ENCODE peak calls at places on chromosomes 5 and 9, in six cellular contexts. One of them, this sample, is unnamed.

GRCh38 chr9:125506045-125506444 is 201.0 kb downstream of the MAPKAP1 start:
- DNase-seq in H9: no peak
- DNase-seq in neuronal stem cell: no peak
- DNase-seq in IMR-90: no peak
- DNase-seq in mesenchymal stem cell: peak; percentile 78
- DNase-seq in H1: no peak
- DNase-seq in this sample: no peak

GRCh38 chr9:37840560-37841194 is 40.1 kb downstream of the DCAF10 start:
- DNase-seq in H9: no peak
- DNase-seq in neuronal stem cell: no peak
- DNase-seq in IMR-90: peak; percentile 88
- DNase-seq in mesenchymal stem cell: peak; percentile 75
- DNase-seq in H1: no peak
- DNase-seq in this sample: peak; percentile 50

GRCh38 chr5:84085387-84086041 is 299.2 kb downstream of the EDIL3 start:
- DNase-seq in H9: no peak
- DNase-seq in neuronal stem cell: no peak
- DNase-seq in IMR-90: no peak
- DNase-seq in mesenchymal stem cell: no peak
- DNase-seq in H1: no peak
- DNase-seq in this sample: no peak

GRCh38 chr5:22710660-22711059 is 142.5 kb downstream of the CDH12 start:
- DNase-seq in H9: no peak
- DNase-seq in neuronal stem cell: no peak
- DNase-seq in IMR-90: no peak
- DNase-seq in mesenchymal stem cell: no peak
- DNase-seq in H1: no peak
- DNase-seq in this sample: no peak

GRCh38 chr5:56126487-56127179 is 106.5 kb downstream of the ANKRD55 start:
- DNase-seq in H9: no peak
- DNase-seq in neuronal stem cell: no peak
- DNase-seq in IMR-90: peak; percentile 86
- DNase-seq in mesenchymal stem cell: no peak
- DNase-seq in H1: no peak
- DNase-seq in this sample: no peak

GRCh38 chr9:32738501-32739172 is 44.7 kb upstream of the TMEM215 start:
- DNase-seq in H9: no peak
- DNase-seq in neuronal stem cell: no peak
- DNase-seq in IMR-90: no peak
- DNase-seq in mesenchymal stem cell: no peak
- DNase-seq in H1: no peak
- DNase-seq in this sample: peak; percentile 48

GRCh38 chr5:7592910-7593309 is 197.0 kb downstream of the ADCY2 start:
- DNase-seq in H9: no peak
- DNase-seq in neuronal stem cell: no peak
- DNase-seq in IMR-90: no peak
- DNase-seq in mesenchymal stem cell: no peak
- DNase-seq in H1: peak; percentile 58
- DNase-seq in this sample: peak; percentile 44

GRCh38 chr5:93964421-93964820 is 223.0 kb upstream of the POU5F2 start:
- DNase-seq in H9: no peak
- DNase-seq in neuronal stem cell: no peak
- DNase-seq in IMR-90: no peak
- DNase-seq in mesenchymal stem cell: no peak
- DNase-seq in H1: no peak
- DNase-seq in this sample: no peak

GRCh38 chr5:60365001-60365400 is 335.0 kb downstream of the DEPDC1B start:
- DNase-seq in H9: no peak
- DNase-seq in neuronal stem cell: no peak
- DNase-seq in IMR-90: no peak
- DNase-seq in mesenchymal stem cell: no peak
- DNase-seq in H1: no peak
- DNase-seq in this sample: peak; percentile 16

GRCh38 chr5:146340260-146341081 is 1.8 kb downstream of the POU4F3 start:
- DNase-seq in H9: peak; percentile 78
- DNase-seq in neuronal stem cell: peak; percentile 81
- DNase-seq in IMR-90: peak; percentile 60
- DNase-seq in mesenchymal stem cell: peak; percentile 68
- DNase-seq in H1: peak; percentile 86
- DNase-seq in this sample: peak; percentile 56

GRCh38 chr5:149860801-149861322 is 83.7 kb downstream of the PDE6A start:
- DNase-seq in H9: no peak
- DNase-seq in neuronal stem cell: no peak
- DNase-seq in IMR-90: no peak
- DNase-seq in mesenchymal stem cell: no peak
- DNase-seq in H1: no peak
- DNase-seq in this sample: no peak

GRCh38 chr9:136403538-136403914 is 3.6 kb upstream of the SNAPC4 start:
- DNase-seq in H9: no peak
- DNase-seq in neuronal stem cell: no peak
- DNase-seq in IMR-90: no peak
- DNase-seq in mesenchymal stem cell: no peak
- DNase-seq in H1: no peak
- DNase-seq in this sample: no peak

GRCh38 chr5:98872679-98873078 is 56.1 kb downstream of the CHD1 start:
- DNase-seq in H9: no peak
- DNase-seq in neuronal stem cell: no peak
- DNase-seq in IMR-90: peak; percentile 37
- DNase-seq in mesenchymal stem cell: peak; percentile 47
- DNase-seq in H1: no peak
- DNase-seq in this sample: no peak

GRCh38 chr9:99039388-99040182 is 65.3 kb upstream of the TGFBR1 start:
- DNase-seq in H9: no peak
- DNase-seq in neuronal stem cell: no peak
- DNase-seq in IMR-90: peak; percentile 51
- DNase-seq in mesenchymal stem cell: peak; percentile 31
- DNase-seq in H1: no peak
- DNase-seq in this sample: no peak

GRCh38 chr5:98927242-98927987 is 1.4 kb downstream of the CHD1 start:
- DNase-seq in H9: no peak
- DNase-seq in neuronal stem cell: peak; percentile 21
- DNase-seq in IMR-90: peak; percentile 77
- DNase-seq in mesenchymal stem cell: peak; percentile 81
- DNase-seq in H1: no peak
- DNase-seq in this sample: peak; percentile 31

GRCh38 chr5:92552206-92553160 is 1028.5 kb downstream of the NR2F1-AS1 start:
- DNase-seq in H9: no peak
- DNase-seq in neuronal stem cell: no peak
- DNase-seq in IMR-90: peak; percentile 99
- DNase-seq in mesenchymal stem cell: peak; percentile 99
- DNase-seq in H1: no peak
- DNase-seq in this sample: no peak

GRCh38 chr5:72519191-72519590 is 12.0 kb upstream of the ZNF366 start:
- DNase-seq in H9: no peak
- DNase-seq in neuronal stem cell: no peak
- DNase-seq in IMR-90: no peak
- DNase-seq in mesenchymal stem cell: no peak
- DNase-seq in H1: no peak
- DNase-seq in this sample: no peak

GRCh38 chr5:82096249-82096648 is 124.4 kb downstream of the ATG10 start:
- DNase-seq in H9: no peak
- DNase-seq in neuronal stem cell: no peak
- DNase-seq in IMR-90: no peak
- DNase-seq in mesenchymal stem cell: no peak
- DNase-seq in H1: no peak
- DNase-seq in this sample: no peak

GRCh38 chr5:82104872-82105271 is 133.0 kb downstream of the ATG10 start:
- DNase-seq in H9: no peak
- DNase-seq in neuronal stem cell: no peak
- DNase-seq in IMR-90: no peak
- DNase-seq in mesenchymal stem cell: no peak
- DNase-seq in H1: no peak
- DNase-seq in this sample: no peak

GRCh38 chr5:82106207-82106606 is 134.4 kb downstream of the ATG10 start:
- DNase-seq in H9: no peak
- DNase-seq in neuronal stem cell: no peak
- DNase-seq in IMR-90: peak; percentile 32
- DNase-seq in mesenchymal stem cell: peak; percentile 40
- DNase-seq in H1: no peak
- DNase-seq in this sample: peak; percentile 27

GRCh38 chr5:82105457-82105856 is 133.6 kb downstream of the ATG10 start:
- DNase-seq in H9: no peak
- DNase-seq in neuronal stem cell: no peak
- DNase-seq in IMR-90: peak; percentile 20
- DNase-seq in mesenchymal stem cell: peak; percentile 29
- DNase-seq in H1: no peak
- DNase-seq in this sample: no peak

DNA sequence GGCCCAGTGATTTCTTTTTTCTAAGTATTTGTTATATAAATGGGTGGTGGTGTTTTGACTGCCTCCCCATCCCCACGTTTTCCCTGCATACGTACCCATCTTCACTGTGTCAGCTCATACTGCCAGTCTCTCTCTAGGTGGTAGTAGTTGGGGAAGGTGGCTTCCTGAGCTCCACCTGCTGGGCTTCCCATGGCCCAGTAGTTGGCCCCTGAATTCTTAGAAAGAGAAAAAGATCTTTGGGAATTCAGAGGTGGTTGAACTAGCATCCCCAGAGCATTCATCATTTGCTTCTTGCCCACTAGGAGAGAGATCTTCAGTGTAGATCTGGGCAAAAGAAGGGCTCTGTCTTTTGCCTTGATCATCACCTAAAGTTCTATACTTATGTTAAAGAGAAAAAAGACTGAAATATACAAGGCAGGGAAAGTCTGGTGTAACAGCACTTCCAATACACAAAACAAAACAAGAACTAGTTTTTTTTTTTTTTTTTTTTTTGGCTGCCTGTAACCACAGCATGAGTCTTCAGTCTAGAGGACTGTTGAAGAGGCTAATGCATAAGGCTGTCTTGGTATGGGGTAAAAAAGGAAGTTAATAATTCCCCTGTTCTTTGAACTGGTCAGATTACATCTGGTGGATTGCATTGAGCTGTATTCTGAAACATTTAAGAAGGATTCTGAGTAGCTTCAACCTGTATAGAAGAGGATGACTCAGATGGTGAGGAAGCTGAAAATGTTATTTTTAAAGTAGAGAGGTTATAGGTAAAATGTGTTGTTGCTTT is 128.7 kb downstream of the ATG10 start:
- DNase-seq in H9: peak; percentile 26
- DNase-seq in neuronal stem cell: no peak
- DNase-seq in IMR-90: peak; percentile 55
- DNase-seq in mesenchymal stem cell: peak; percentile 1
- DNase-seq in H1: no peak
- DNase-seq in this sample: peak; percentile 9
- H4K8ac ChIP-seq in H9: no peak overlapping the region
- H4K8ac ChIP-seq in neuronal stem cell: no peak overlapping the region
- H4K8ac ChIP-seq in IMR-90: no peak overlapping the region
- H4K8ac ChIP-seq in mesenchymal stem cell: no peak overlapping the region
- H4K8ac ChIP-seq in H1: no peak overlapping the region
- H4K8ac ChIP-seq in this sample: no peak overlapping the region

GRCh38 chr5:64690104-64690416 is 243 bp upstream of the SHISAL2B start:
- DNase-seq in H9: no peak
- DNase-seq in neuronal stem cell: no peak
- DNase-seq in IMR-90: no peak
- DNase-seq in mesenchymal stem cell: no peak
- DNase-seq in H1: no peak
- DNase-seq in this sample: no peak

GRCh38 chr5:64693636-64694035 is 3.3 kb downstream of the SHISAL2B start:
- DNase-seq in H9: no peak
- DNase-seq in neuronal stem cell: no peak
- DNase-seq in IMR-90: no peak
- DNase-seq in mesenchymal stem cell: no peak
- DNase-seq in H1: no peak
- DNase-seq in this sample: no peak

GRCh38 chr5:64690417-64691151 is at the start of gene SHISAL2B:
- DNase-seq in H9: peak; percentile 75
- DNase-seq in neuronal stem cell: peak; percentile 65
- DNase-seq in IMR-90: no peak
- DNase-seq in mesenchymal stem cell: peak; percentile 30
- DNase-seq in H1: peak; percentile 87
- DNase-seq in this sample: no peak

GRCh38 chr5:64688965-64689364 is 1.3 kb upstream of the SHISAL2B start:
- DNase-seq in H9: no peak
- DNase-seq in neuronal stem cell: no peak
- DNase-seq in IMR-90: no peak
- DNase-seq in mesenchymal stem cell: no peak
- DNase-seq in H1: no peak
- DNase-seq in this sample: no peak

DNA sequence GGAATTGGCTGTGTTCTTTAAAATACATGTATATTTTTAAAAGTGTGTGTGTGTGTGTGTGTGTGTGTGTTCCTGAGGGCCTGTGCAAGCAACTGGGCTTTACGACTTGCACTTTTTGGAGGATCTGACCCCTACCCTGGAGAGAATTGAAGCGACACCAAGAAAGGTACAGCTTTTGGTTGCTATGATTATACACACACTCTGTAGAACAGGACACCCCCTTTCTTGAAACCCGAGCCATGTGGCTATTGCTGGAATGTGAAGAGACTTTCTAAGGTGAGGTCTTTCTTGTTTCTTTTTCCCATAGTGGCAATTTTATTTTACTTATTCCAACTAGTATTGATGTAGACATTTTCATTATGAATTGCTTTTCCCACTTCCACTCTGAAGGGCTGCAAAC is 1.0 kb downstream of the SHISAL2B start:
- DNase-seq in H9: no peak
- DNase-seq in neuronal stem cell: peak; percentile 31
- DNase-seq in IMR-90: no peak
- DNase-seq in mesenchymal stem cell: no peak
- DNase-seq in H1: no peak
- DNase-seq in this sample: no peak
- H2BK5ac ChIP-seq in H9: no peak overlapping the region
- H2BK5ac ChIP-seq in neuronal stem cell: no peak overlapping the region
- H2BK5ac ChIP-seq in IMR-90: no peak overlapping the region
- H2BK5ac ChIP-seq in mesenchymal stem cell: no peak overlapping the region
- H2BK5ac ChIP-seq in H1: no peak overlapping the region
- H2BK5ac ChIP-seq in this sample: no peak overlapping the region

GRCh38 chr5:157659886-157660660 is 7.8 kb upstream of the SOX30 start:
- DNase-seq in H9: no peak
- DNase-seq in neuronal stem cell: no peak
- DNase-seq in IMR-90: no peak
- DNase-seq in mesenchymal stem cell: no peak
- DNase-seq in H1: no peak
- DNase-seq in this sample: no peak
- H3K9me3 ChIP-seq in H9: peaks cover 4% of the 10 kb centered on the region
- H3K9me3 ChIP-seq in neuronal stem cell: peaks cover 3% of the 10 kb centered on the region
- H3K9me3 ChIP-seq in IMR-90: peaks cover 4% of the 10 kb centered on the region
- H3K9me3 ChIP-seq in mesenchymal stem cell: peaks cover 28% of the 10 kb centered on the region
- H3K9me3 ChIP-seq in H1: peaks cover 8% of the 10 kb centered on the region
- H3K9me3 ChIP-seq in this sample: no peaks in the 10 kb centered on the region

DNA sequence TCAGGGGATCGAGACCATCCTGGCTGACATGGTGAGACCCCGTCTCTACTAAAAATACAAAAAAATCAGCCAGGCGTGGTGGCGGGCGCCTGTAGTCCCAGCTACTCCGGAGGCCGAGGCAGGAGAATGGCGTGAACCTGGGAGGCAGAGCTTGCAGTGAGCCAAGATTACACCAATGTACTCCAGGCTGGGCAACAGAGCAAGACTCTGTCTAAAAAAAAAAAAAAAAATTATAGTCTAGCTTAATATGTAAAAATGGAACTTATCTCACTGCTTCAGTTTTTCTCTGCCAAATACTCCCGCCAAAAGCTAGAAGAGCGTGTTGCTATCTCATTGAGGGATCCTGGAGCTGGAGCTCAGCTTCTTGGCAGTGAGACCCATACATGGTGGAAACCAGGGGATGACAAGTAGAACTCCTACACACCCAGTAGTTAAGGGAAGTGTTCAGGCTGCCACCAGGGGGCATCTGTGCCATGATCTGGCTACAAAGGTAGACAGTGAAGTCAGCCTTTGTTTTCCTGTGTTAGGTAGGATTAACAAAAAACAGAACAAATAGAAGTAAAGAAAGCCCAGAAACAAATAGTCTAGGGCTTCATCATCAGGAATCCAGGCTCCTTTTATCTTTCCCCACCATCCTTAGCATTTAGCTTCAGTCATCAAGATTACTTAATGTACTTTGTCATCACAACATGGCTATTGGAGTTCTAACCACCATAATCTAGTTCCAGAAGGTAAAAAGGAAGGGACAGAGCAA is 33.6 kb upstream of the GLIPR2 start:
- DNase-seq in H9: peak; percentile 88
- DNase-seq in neuronal stem cell: peak; percentile 56
- DNase-seq in IMR-90: peak; percentile 71
- DNase-seq in mesenchymal stem cell: peak; percentile 72
- DNase-seq in H1: peak; percentile 85
- DNase-seq in this sample: peak; percentile 94
- H4K8ac ChIP-seq in H9: no peak overlapping the region
- H4K8ac ChIP-seq in neuronal stem cell: no peak overlapping the region
- H4K8ac ChIP-seq in IMR-90: peak overlapping the region; percentile 55
- H4K8ac ChIP-seq in mesenchymal stem cell: no peak overlapping the region
- H4K8ac ChIP-seq in H1: no peak overlapping the region
- H4K8ac ChIP-seq in this sample: peak overlapping the region; percentile 36

This sample was measured in trophoblast cell.